ENCODE peak calls at places on chromosomes 5 and 9, in five cellular contexts. X, B, I, D and E are unnamed samples.

GRCh38 chr9:20558609-20559016 is 63.7 kb downstream of the MLLT3 start:
- DNase-seq in I (no peak), D (no peak), B (no peak), X (no peak), E (peak)

GRCh38 chr9:117574099-117574498 is 130.1 kb upstream of the TLR4 start:
- DNase-seq in B (no peak), D (no peak), I (no peak), X (peak), E (no peak)

GRCh38 chr9:96317335-96317980 is 15.5 kb upstream of the HSD17B3 start:
- DNase-seq in D (no peak), B (peak), X (peak), I (no peak), E (peak)

GRCh38 chr9:75997196-75997595 is 106.7 kb downstream of the PCSK5 start:
- DNase-seq in B (no peak), I (no peak), D (no peak), X (no peak), E (no peak)

GRCh38 chr5:10734832-10735231 is 26.2 kb downstream of the DAP start:
- DNase-seq in I (no peak), B (no peak), X (no peak), D (no peak), E (no peak)

GRCh38 chr9:34647084-34647403 is 569 bp downstream of the GALT start:
- DNase-seq in D (no peak), X (no peak), B (no peak), I (no peak), E (no peak)

GRCh38 chr9:28820741-28821140 is 1247.5 kb upstream of the C9orf72 start:
- DNase-seq in B (peak), I (no peak), D (no peak), X (no peak), E (no peak)

GRCh38 chr9:110146371-110146770 is 61.6 kb downstream of the C9orf152 start:
- DNase-seq in I (no peak), B (no peak), D (no peak), X (no peak), E (no peak)

GRCh38 chr9:133888048-133888778 is 103.9 kb downstream of the VAV2 start:
- DNase-seq in B (no peak), I (no peak), X (peak), D (no peak), E (no peak)

GRCh38 chr9:93186151-93186715 is 2.3 kb downstream of the WNK2 start:
- DNase-seq in I (no peak), D (no peak), X (no peak), B (no peak), E (no peak)

GRCh38 chr5:172872997-172873491 is 39.0 kb downstream of the ERGIC1 start:
- DNase-seq in B (no peak), I (no peak), D (no peak), X (no peak), E (no peak)

GRCh38 chr5:32331927-32332274 is 19.2 kb upstream of the MTMR12 start:
- DNase-seq in X (no peak), I (no peak), D (no peak), B (no peak), E (no peak)

GRCh38 chr5:36875789-36876388 is 680 bp upstream of the NIPBL start:
- DNase-seq in B (peak), I (peak), D (peak), X (peak), E (peak)

GRCh38 chr5:135367070-135367469 is 32.0 kb downstream of the MACROH2A1 start:
- DNase-seq in D (no peak), I (no peak), X (no peak), B (no peak), E (peak)

GRCh38 chr5:150434502-150434901 is 15.0 kb downstream of the RPS14 start:
- DNase-seq in I (no peak), D (no peak), X (no peak), B (no peak), E (peak)

GRCh38 chr9:133791069-133791468 is 52.9 kb upstream of the SARDH start:
- DNase-seq in I (no peak), B (no peak), D (no peak), X (no peak), E (no peak)

GRCh38 chr5:135651156-135651555 is 72.4 kb upstream of the CXCL14 start:
- DNase-seq in I (no peak), B (no peak), D (no peak), X (no peak), E (peak)

GRCh38 chr9:17520264-17521058 is 58.4 kb upstream of the SH3GL2 start:
- DNase-seq in I (no peak), D (no peak), B (peak), X (no peak), E (no peak)

GRCh38 chr9:103444157-103444556 is 449.0 kb downstream of the CYLC2 start:
- DNase-seq in X (no peak), B (no peak), I (no peak), D (no peak), E (no peak)

GRCh38 chr5:106171132-106171531 is 1499.6 kb downstream of the EFNA5 start:
- DNase-seq in I (no peak), D (no peak), X (no peak), B (no peak), E (no peak)

GRCh38 chr5:43336159-43336558 is 22.9 kb upstream of the HMGCS1 start:
- DNase-seq in I (no peak), D (no peak), B (no peak), X (no peak), E (no peak)

GRCh38 chr9:97555164-97555563 is 53.7 kb downstream of the TMOD1 start:
- DNase-seq in X (no peak), D (no peak), B (no peak), I (no peak), E (no peak)

GRCh38 chr9:91036826-91037510 is 235.3 kb downstream of the SYK start:
- DNase-seq in I (peak), D (peak), B (peak), X (peak), E (peak)

GRCh38 chr5:150783422-150783928 is 4.9 kb downstream of the SMIM3 start:
- DNase-seq in D (peak), I (no peak), B (peak), X (peak), E (peak)

GRCh38 chr5:90878081-90878480 is 319.5 kb downstream of the ADGRV1 start:
- DNase-seq in B (no peak), X (no peak), I (no peak), D (no peak), E (no peak)

GRCh38 chr5:55409775-55410174 is 102.0 kb downstream of the MTREX start:
- DNase-seq in I (no peak), X (no peak), D (no peak), B (no peak), E (no peak)

GRCh38 chr9:87436694-87437093 is 61.0 kb upstream of the DAPK1 start:
- DNase-seq in B (no peak), I (no peak), D (no peak), X (no peak), E (no peak)